ENCODE peak calls at places on chromosomes 3 and 15, in nine cellular contexts. H is mesothelial cell of epicardium; W is GM13976; O is CD4-positive, alpha-beta T cell; X is esophagus squamous epithelium; Q is K562; T is astrocyte of the spinal cord; Z is HFFc6; E is fibroblast of villous mesenchyme. R is an unnamed sample.

GRCh38 chr3:13539285-13539625 is 9.7 kb upstream of the FBLN2 start:
- DNase-seq in H (no peak), W (no peak), O (no peak), X (no peak), Q (no peak), T (peak; percentile 54), Z (peak; percentile 59), E (peak; percentile 76), R (peak; percentile 90)

GRCh38 chr3:71006810-71007785 is 576.4 kb downstream of the FOXP1 start:
- DNase-seq in H (no peak), W (peak; percentile 16), O (no peak), X (no peak), Q (peak; percentile 9), T (no peak), Z (no peak), E (peak; percentile 34), R (peak; percentile 29)

GRCh38 chr3:37765591-37766219 is 96.0 kb upstream of the CTDSPL start:
- DNase-seq in H (no peak), W (no peak), O (no peak), X (no peak), Q (peak; percentile 37), T (peak; percentile 23), Z (no peak), E (peak; percentile 74), R (peak; percentile 43)

GRCh38 chr3:114953215-114953799 is 193.8 kb downstream of the ZBTB20 start:
- DNase-seq in H (no peak), W (no peak), O (no peak), X (no peak), Q (no peak), T (no peak), Z (no peak), E (no peak), R (no peak)

GRCh38 chr15:55742927-55743614 is at the start of gene PRTG:
- DNase-seq in H (peak; percentile 42), W (peak; percentile 51), O (no peak), X (no peak), Q (peak; percentile 27), T (peak; percentile 82), Z (peak; percentile 11), E (peak; percentile 87), R (peak; percentile 42)

GRCh38 chr3:143601738-143602480 is 246.4 kb downstream of the SLC9A9 start:
- DNase-seq in H (no peak), W (no peak), O (no peak), X (no peak), Q (no peak), T (peak; percentile 86), Z (no peak), E (peak; percentile 70), R (peak; percentile 27)

GRCh38 chr3:193722566-193722965 is 129.6 kb downstream of the OPA1 start:
- DNase-seq in H (no peak), W (no peak), O (no peak), X (no peak), Q (no peak), T (no peak), Z (no peak), E (no peak), R (no peak)

GRCh38 chr15:89333959-89334509 is 590 bp downstream of the POLG start:
- DNase-seq in H (no peak), W (no peak), O (no peak), X (no peak), Q (no peak), T (no peak), Z (no peak), E (no peak), R (no peak)

GRCh38 chr3:194577985-194578905 is 55.0 kb downstream of the TMEM44 start:
- DNase-seq in H (no peak), W (no peak), O (no peak), X (no peak), Q (peak; percentile 41), T (peak; percentile 93), Z (peak; percentile 82), E (peak; percentile 90), R (peak; percentile 81)

GRCh38 chr3:119302697-119303630 is 8.8 kb downstream of the ARHGAP31 start:
- DNase-seq in H (no peak), W (no peak), O (no peak), X (no peak), Q (no peak), T (peak; percentile 21), Z (no peak), E (no peak), R (peak; percentile 28)

GRCh38 chr3:18153571-18154173 is 271.5 kb downstream of the SATB1 start:
- DNase-seq in H (no peak), W (no peak), O (no peak), X (no peak), Q (no peak), T (peak; percentile 66), Z (peak; percentile 75), E (peak; percentile 36), R (peak; percentile 77)

GRCh38 chr3:38477839-38478450 is 18.2 kb upstream of the EXOG start:
- DNase-seq in H (no peak), W (no peak), O (no peak), X (no peak), Q (no peak), T (no peak), Z (no peak), E (no peak), R (no peak)

GRCh38 chr3:113896930-113897329 is 50.9 kb upstream of the ZDHHC23 start:
- DNase-seq in H (no peak), W (no peak), O (no peak), X (no peak), Q (no peak), T (no peak), Z (no peak), E (no peak), R (no peak)

GRCh38 chr3:33940149-33940548 is 141.7 kb downstream of the PDCD6IP start:
- DNase-seq in H (no peak), W (no peak), O (no peak), X (no peak), Q (no peak), T (no peak), Z (no peak), E (no peak), R (no peak)

GRCh38 chr3:41574900-41575299 is 375.6 kb downstream of the CTNNB1 start:
- DNase-seq in H (no peak), W (no peak), O (no peak), X (no peak), Q (peak; percentile 4), T (no peak), Z (no peak), E (no peak), R (no peak)

DNA sequence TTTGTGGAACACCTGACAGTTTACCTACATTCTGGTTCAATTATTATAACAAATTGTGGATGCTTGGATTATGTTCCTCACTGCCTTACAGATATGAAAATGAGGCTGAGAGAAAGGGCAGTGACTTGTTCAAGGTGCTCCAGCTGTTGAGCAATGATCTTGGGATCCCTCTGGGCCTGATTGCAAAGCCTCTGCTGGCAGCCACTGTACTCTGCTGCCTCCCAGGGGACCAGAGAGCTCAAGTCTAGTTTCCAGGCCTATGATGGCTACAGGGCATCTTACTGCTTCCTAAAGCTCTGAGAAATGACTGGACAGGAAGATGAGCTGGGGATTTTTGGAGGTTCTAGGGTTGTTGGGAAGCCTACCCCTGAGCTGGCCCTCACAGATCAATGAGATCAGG is 2.3 kb upstream of the SHC4 start:
- DNase-seq in H (no peak), W (peak; percentile 49), O (no peak), X (no peak), Q (no peak), T (peak; percentile 51), Z (peak; percentile 79), E (peak; percentile 82), R (peak; percentile 77)
- TF ChIP-seq CTCF in H (no peak), W (peak; percentile 39), O (no peak), X (no peak), Q (peak; percentile 66), T (peak; percentile 43), Z (peak; percentile 71), E (peak; percentile 61), R (peak; percentile 17)

GRCh38 chr3:127685708-127686511 is 13.2 kb downstream of the ABTB1 start:
- DNase-seq in H (no peak), W (no peak), O (no peak), X (no peak), Q (no peak), T (no peak), Z (no peak), E (no peak), R (no peak)
- TF ChIP-seq CTCF in H (no peak), W (no peak), O (no peak), X (no peak), Q (no peak), T (no peak), Z (no peak), E (no peak), R (no peak)

DNA sequence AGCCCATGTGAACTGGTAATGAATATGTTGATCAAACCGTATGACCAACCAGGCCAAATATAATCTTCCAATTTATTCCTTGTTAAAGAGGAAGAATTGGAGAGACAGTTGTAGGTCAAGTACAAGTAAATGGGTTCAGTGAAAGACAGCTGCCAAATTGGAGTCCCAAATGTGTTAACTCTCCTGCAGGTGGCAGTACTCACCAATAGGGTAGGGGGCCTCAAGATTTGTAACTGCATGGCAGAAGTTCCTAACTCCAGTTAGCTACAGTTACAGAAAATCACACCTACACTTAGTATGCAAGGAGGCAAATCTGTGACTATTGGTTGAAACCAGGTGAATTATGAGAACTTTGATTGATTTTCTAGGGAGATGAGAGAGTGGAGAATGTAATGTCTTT is 278.0 kb downstream of the ZBBX start:
- DNase-seq in H (no peak), W (no peak), O (no peak), X (no peak), Q (no peak), T (no peak), Z (no peak), E (no peak), R (no peak)
- TF ChIP-seq CTCF in H (no peak), W (no peak), O (no peak), X (no peak), Q (no peak), T (peak; percentile 11), Z (no peak), E (no peak), R (no peak)

DNA sequence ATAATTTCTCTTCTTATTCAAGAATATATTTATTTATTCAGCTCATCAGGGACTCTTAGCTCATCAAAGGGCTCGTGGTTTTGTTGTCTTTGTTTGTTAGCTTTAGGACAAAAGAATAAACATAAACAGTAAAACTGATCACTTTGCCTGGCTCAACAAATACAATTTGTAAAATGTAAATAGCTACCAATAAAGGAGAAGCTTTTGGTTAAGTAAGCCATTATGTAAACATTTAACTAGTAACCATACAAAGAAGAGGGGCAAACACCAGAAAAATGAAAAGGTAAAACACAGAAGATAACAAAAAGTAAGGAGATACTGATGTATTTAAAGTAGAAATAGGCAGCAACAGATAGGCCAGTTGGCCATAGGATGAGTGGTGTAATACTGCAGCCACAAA is 761.7 kb downstream of the ROBO1 start:
- DNase-seq in H (no peak), W (no peak), O (no peak), X (no peak), Q (no peak), T (no peak), Z (no peak), E (no peak), R (no peak)
- TF ChIP-seq CTCF in H (no peak), W (no peak), O (no peak), X (no peak), Q (no peak), T (no peak), Z (no peak), E (no peak), R (no peak)

GRCh38 chr15:33701304-33701696 is 267.0 kb upstream of the CHRM5 start:
- DNase-seq in H (no peak), W (no peak), O (no peak), X (no peak), Q (no peak), T (no peak), Z (no peak), E (no peak), R (no peak)
- TF ChIP-seq CTCF in H (no peak), W (no peak), O (no peak), X (no peak), Q (no peak), T (peak; percentile 39), Z (no peak), E (no peak), R (no peak)

R was measured in AG10803.